ENCODE peak calls at places on chromosome 3, in ten cellular contexts. J, T, C, E, B, G, I, M, L and D are unnamed samples.

GRCh38 chr3:8647137-8647970 is 2.8 kb upstream of the SSUH2 start:
- DNase-seq in J (no peak), T (no peak), C (no peak), E (no peak), B (no peak), G (no peak), I (no peak), M (no peak), L (no peak), D (no peak)

GRCh38 chr3:156216852-156217251 is 96.5 kb downstream of the KCNAB1 start:
- DNase-seq in J (no peak), T (no peak), C (no peak), E (no peak), B (no peak), G (no peak), I (no peak), M (no peak), L (no peak), D (no peak)

GRCh38 chr3:51709675-51710074 is 2.8 kb downstream of the GRM2 start:
- DNase-seq in J (no peak), T (no peak), C (no peak), E (no peak), B (no peak), G (no peak), I (no peak), M (no peak), L (no peak), D (no peak)

GRCh38 chr3:17120115-17120514 is 235.4 kb downstream of the PLCL2 start:
- DNase-seq in J (no peak), T (no peak), C (no peak), E (no peak), B (no peak), G (no peak), I (no peak), M (no peak), L (no peak), D (no peak)

GRCh38 chr3:67526246-67526645 is 128.2 kb downstream of the SUCLG2 start:
- DNase-seq in J (peak), T (no peak), C (peak), E (no peak), B (peak), G (peak), I (no peak), M (no peak), L (no peak), D (no peak)

GRCh38 chr3:186824430-186825139 is 17.9 kb upstream of the ADIPOQ start:
- DNase-seq in J (no peak), T (peak), C (no peak), E (no peak), B (no peak), G (no peak), I (no peak), M (no peak), L (peak), D (no peak)

GRCh38 chr3:8621872-8622271 is 22.7 kb downstream of the SSUH2 start:
- DNase-seq in J (peak), T (no peak), C (peak), E (peak), B (peak), G (no peak), I (no peak), M (no peak), L (no peak), D (no peak)

GRCh38 chr3:140292684-140293083 is 357.7 kb downstream of the CLSTN2 start:
- DNase-seq in J (peak), T (no peak), C (peak), E (peak), B (peak), G (no peak), I (no peak), M (no peak), L (no peak), D (no peak)

GRCh38 chr3:57234613-57235575 is 7.4 kb downstream of the APPL1 start:
- DNase-seq in J (no peak), T (no peak), C (no peak), E (no peak), B (no peak), G (no peak), I (no peak), M (no peak), L (no peak), D (no peak)

GRCh38 chr3:26084629-26085028 is 294.7 kb downstream of the OXSM start:
- DNase-seq in J (no peak), T (no peak), C (no peak), E (no peak), B (no peak), G (no peak), I (no peak), M (no peak), L (no peak), D (no peak)

GRCh38 chr3:99248130-99248529 is 346.6 kb upstream of the DCBLD2 start:
- DNase-seq in J (peak), T (no peak), C (no peak), E (no peak), B (peak), G (peak), I (no peak), M (no peak), L (no peak), D (peak)

GRCh38 chr3:66785191-66785909 is 212.8 kb upstream of the KBTBD8 start:
- DNase-seq in J (no peak), T (no peak), C (no peak), E (no peak), B (peak), G (peak), I (no peak), M (no peak), L (no peak), D (no peak)

GRCh38 chr3:107241217-107241616 is 136.0 kb upstream of the CCDC54 start:
- DNase-seq in J (peak), T (peak), C (no peak), E (peak), B (peak), G (peak), I (no peak), M (no peak), L (no peak), D (peak)

GRCh38 chr3:45623846-45624245 is 29.3 kb downstream of the LIMD1 start:
- DNase-seq in J (no peak), T (no peak), C (no peak), E (no peak), B (no peak), G (no peak), I (no peak), M (no peak), L (no peak), D (no peak)